ENCODE peak calls at places on chromosome 2, in ten cellular contexts. One of them, this sample, is unnamed.
A peak's percentile ranks its signal among the peaks of the same experiment; 100 is the strongest.

GRCh38 chr2:46737577-46737976 is 178.0 kb downstream of the MCFD2 start:
- DNase-seq in stimulated activated CD4-positive, alpha-beta T cell treated with anti-CD3 and anti-CD28 coated beads, Interleukin-1b, Interleukin-23, amount 100 ng/mL, for 24 hours: no peak
- DNase-seq in naive thymus-derived CD4-positive, alpha-beta T cell: no peak
- DNase-seq in suprapubic skin: no peak
- DNase-seq in iris pigment epithelial cell: peak; percentile 72
- DNase-seq in MCF 10A: peak; percentile 54
- DNase-seq in progenitor cell of endocrine pancreas: no peak
- DNase-seq in KBM-7: no peak
- DNase-seq in foreskin fibroblast: peak; percentile 55
- DNase-seq in fibroblast of the aortic adventitia: peak; percentile 49
- DNase-seq in this sample: no peak

GRCh38 chr2:54603357-54603756 is 120.1 kb upstream of the EML6 start:
- DNase-seq in naive thymus-derived CD4-positive, alpha-beta T cell: no peak
- DNase-seq in progenitor cell of endocrine pancreas: no peak
- DNase-seq in foreskin fibroblast: no peak
- DNase-seq in stimulated activated CD4-positive, alpha-beta T cell treated with anti-CD3 and anti-CD28 coated beads, Interleukin-1b, Interleukin-23, amount 100 ng/mL, for 24 hours: no peak
- DNase-seq in MCF 10A: no peak
- DNase-seq in fibroblast of the aortic adventitia: no peak
- DNase-seq in KBM-7: no peak
- DNase-seq in suprapubic skin: no peak
- DNase-seq in iris pigment epithelial cell: no peak
- DNase-seq in this sample: no peak

GRCh38 chr2:204282525-204282924 is 262.8 kb upstream of the PARD3B start:
- DNase-seq in foreskin fibroblast: no peak
- DNase-seq in suprapubic skin: no peak
- DNase-seq in stimulated activated CD4-positive, alpha-beta T cell treated with anti-CD3 and anti-CD28 coated beads, Interleukin-1b, Interleukin-23, amount 100 ng/mL, for 24 hours: no peak
- DNase-seq in iris pigment epithelial cell: peak; percentile 17
- DNase-seq in progenitor cell of endocrine pancreas: no peak
- DNase-seq in MCF 10A: no peak
- DNase-seq in fibroblast of the aortic adventitia: no peak
- DNase-seq in KBM-7: no peak
- DNase-seq in naive thymus-derived CD4-positive, alpha-beta T cell: no peak
- DNase-seq in this sample: no peak

GRCh38 chr2:84302513-84303412 is 156.3 kb downstream of the SUCLG1 start:
- DNase-seq in stimulated activated CD4-positive, alpha-beta T cell treated with anti-CD3 and anti-CD28 coated beads, Interleukin-1b, Interleukin-23, amount 100 ng/mL, for 24 hours: no peak
- DNase-seq in progenitor cell of endocrine pancreas: peak; percentile 35
- DNase-seq in iris pigment epithelial cell: peak; percentile 51
- DNase-seq in foreskin fibroblast: peak; percentile 58
- DNase-seq in naive thymus-derived CD4-positive, alpha-beta T cell: peak; percentile 14
- DNase-seq in fibroblast of the aortic adventitia: peak; percentile 40
- DNase-seq in MCF 10A: peak; percentile 77
- DNase-seq in KBM-7: peak; percentile 66
- DNase-seq in suprapubic skin: no peak
- DNase-seq in this sample: peak; percentile 23

GRCh38 chr2:118987886-118988285 is 45.9 kb downstream of the MARCO start:
- DNase-seq in iris pigment epithelial cell: no peak
- DNase-seq in MCF 10A: peak; percentile 62
- DNase-seq in foreskin fibroblast: no peak
- DNase-seq in naive thymus-derived CD4-positive, alpha-beta T cell: no peak
- DNase-seq in KBM-7: no peak
- DNase-seq in stimulated activated CD4-positive, alpha-beta T cell treated with anti-CD3 and anti-CD28 coated beads, Interleukin-1b, Interleukin-23, amount 100 ng/mL, for 24 hours: no peak
- DNase-seq in suprapubic skin: peak; percentile 31
- DNase-seq in progenitor cell of endocrine pancreas: no peak
- DNase-seq in fibroblast of the aortic adventitia: no peak
- DNase-seq in this sample: no peak

GRCh38 chr2:233100192-233100998 is 40.3 kb downstream of the INPP5D start:
- DNase-seq in foreskin fibroblast: no peak
- DNase-seq in suprapubic skin: no peak
- DNase-seq in stimulated activated CD4-positive, alpha-beta T cell treated with anti-CD3 and anti-CD28 coated beads, Interleukin-1b, Interleukin-23, amount 100 ng/mL, for 24 hours: peak; percentile 38
- DNase-seq in naive thymus-derived CD4-positive, alpha-beta T cell: peak; percentile 51
- DNase-seq in KBM-7: peak; percentile 64
- DNase-seq in MCF 10A: no peak
- DNase-seq in progenitor cell of endocrine pancreas: no peak
- DNase-seq in iris pigment epithelial cell: no peak
- DNase-seq in fibroblast of the aortic adventitia: no peak
- DNase-seq in this sample: peak; percentile 66

GRCh38 chr2:222196159-222196558 is 102.6 kb downstream of the PAX3 start:
- DNase-seq in naive thymus-derived CD4-positive, alpha-beta T cell: no peak
- DNase-seq in fibroblast of the aortic adventitia: no peak
- DNase-seq in foreskin fibroblast: peak; percentile 32
- DNase-seq in MCF 10A: no peak
- DNase-seq in iris pigment epithelial cell: no peak
- DNase-seq in KBM-7: no peak
- DNase-seq in progenitor cell of endocrine pancreas: no peak
- DNase-seq in stimulated activated CD4-positive, alpha-beta T cell treated with anti-CD3 and anti-CD28 coated beads, Interleukin-1b, Interleukin-23, amount 100 ng/mL, for 24 hours: no peak
- DNase-seq in suprapubic skin: no peak
- DNase-seq in this sample: no peak

GRCh38 chr2:168796583-168797285 is 5.7 kb upstream of the NOSTRIN start:
- DNase-seq in suprapubic skin: no peak
- DNase-seq in naive thymus-derived CD4-positive, alpha-beta T cell: no peak
- DNase-seq in iris pigment epithelial cell: no peak
- DNase-seq in foreskin fibroblast: no peak
- DNase-seq in MCF 10A: no peak
- DNase-seq in KBM-7: peak; percentile 62
- DNase-seq in fibroblast of the aortic adventitia: no peak
- DNase-seq in progenitor cell of endocrine pancreas: no peak
- DNase-seq in stimulated activated CD4-positive, alpha-beta T cell treated with anti-CD3 and anti-CD28 coated beads, Interleukin-1b, Interleukin-23, amount 100 ng/mL, for 24 hours: no peak
- DNase-seq in this sample: no peak

GRCh38 chr2:31138037-31138962 is at the start of gene GALNT14:
- DNase-seq in fibroblast of the aortic adventitia: peak; percentile 23
- DNase-seq in suprapubic skin: peak; percentile 83
- DNase-seq in KBM-7: peak; percentile 85
- DNase-seq in MCF 10A: peak; percentile 59
- DNase-seq in naive thymus-derived CD4-positive, alpha-beta T cell: no peak
- DNase-seq in stimulated activated CD4-positive, alpha-beta T cell treated with anti-CD3 and anti-CD28 coated beads, Interleukin-1b, Interleukin-23, amount 100 ng/mL, for 24 hours: peak; percentile 12
- DNase-seq in progenitor cell of endocrine pancreas: peak; percentile 57
- DNase-seq in iris pigment epithelial cell: peak; percentile 29
- DNase-seq in foreskin fibroblast: peak; percentile 88
- DNase-seq in this sample: no peak

GRCh38 chr2:45497355-45497754 is 113.7 kb downstream of the SRBD1 start:
- DNase-seq in KBM-7: no peak
- DNase-seq in stimulated activated CD4-positive, alpha-beta T cell treated with anti-CD3 and anti-CD28 coated beads, Interleukin-1b, Interleukin-23, amount 100 ng/mL, for 24 hours: peak; percentile 18
- DNase-seq in iris pigment epithelial cell: peak; percentile 45
- DNase-seq in fibroblast of the aortic adventitia: peak; percentile 11
- DNase-seq in progenitor cell of endocrine pancreas: no peak
- DNase-seq in naive thymus-derived CD4-positive, alpha-beta T cell: no peak
- DNase-seq in MCF 10A: no peak
- DNase-seq in foreskin fibroblast: peak; percentile 52
- DNase-seq in suprapubic skin: no peak
- DNase-seq in this sample: no peak

GRCh38 chr2:121721926-121722325 is 14.7 kb downstream of the NIFK start:
- DNase-seq in stimulated activated CD4-positive, alpha-beta T cell treated with anti-CD3 and anti-CD28 coated beads, Interleukin-1b, Interleukin-23, amount 100 ng/mL, for 24 hours: no peak
- DNase-seq in KBM-7: no peak
- DNase-seq in progenitor cell of endocrine pancreas: no peak
- DNase-seq in naive thymus-derived CD4-positive, alpha-beta T cell: no peak
- DNase-seq in MCF 10A: peak; percentile 76
- DNase-seq in foreskin fibroblast: peak; percentile 90
- DNase-seq in suprapubic skin: peak; percentile 56
- DNase-seq in iris pigment epithelial cell: peak; percentile 91
- DNase-seq in fibroblast of the aortic adventitia: peak; percentile 91
- DNase-seq in this sample: no peak

GRCh38 chr2:232963913-232964312 is 49.1 kb downstream of the NGEF start:
- DNase-seq in MCF 10A: no peak
- DNase-seq in iris pigment epithelial cell: no peak
- DNase-seq in suprapubic skin: no peak
- DNase-seq in KBM-7: no peak
- DNase-seq in foreskin fibroblast: no peak
- DNase-seq in progenitor cell of endocrine pancreas: no peak
- DNase-seq in fibroblast of the aortic adventitia: no peak
- DNase-seq in naive thymus-derived CD4-positive, alpha-beta T cell: no peak
- DNase-seq in stimulated activated CD4-positive, alpha-beta T cell treated with anti-CD3 and anti-CD28 coated beads, Interleukin-1b, Interleukin-23, amount 100 ng/mL, for 24 hours: no peak
- DNase-seq in this sample: no peak

GRCh38 chr2:10501980-10502802 is 54.1 kb upstream of the ODC1 start:
- DNase-seq in foreskin fibroblast: no peak
- DNase-seq in naive thymus-derived CD4-positive, alpha-beta T cell: no peak
- DNase-seq in iris pigment epithelial cell: no peak
- DNase-seq in KBM-7: no peak
- DNase-seq in progenitor cell of endocrine pancreas: no peak
- DNase-seq in fibroblast of the aortic adventitia: no peak
- DNase-seq in suprapubic skin: no peak
- DNase-seq in stimulated activated CD4-positive, alpha-beta T cell treated with anti-CD3 and anti-CD28 coated beads, Interleukin-1b, Interleukin-23, amount 100 ng/mL, for 24 hours: no peak
- DNase-seq in MCF 10A: no peak
- DNase-seq in this sample: no peak

GRCh38 chr2:6828299-6828584 is 37.5 kb downstream of the CMPK2 start:
- DNase-seq in progenitor cell of endocrine pancreas: no peak
- DNase-seq in iris pigment epithelial cell: peak; percentile 57
- DNase-seq in foreskin fibroblast: peak; percentile 53
- DNase-seq in naive thymus-derived CD4-positive, alpha-beta T cell: peak; percentile 5
- DNase-seq in suprapubic skin: no peak
- DNase-seq in fibroblast of the aortic adventitia: peak; percentile 68
- DNase-seq in MCF 10A: peak; percentile 49
- DNase-seq in KBM-7: peak; percentile 51
- DNase-seq in stimulated activated CD4-positive, alpha-beta T cell treated with anti-CD3 and anti-CD28 coated beads, Interleukin-1b, Interleukin-23, amount 100 ng/mL, for 24 hours: no peak
- DNase-seq in this sample: no peak

GRCh38 chr2:86016581-86016980 is 89.1 kb downstream of the POLR1A start:
- DNase-seq in suprapubic skin: peak; percentile 52
- DNase-seq in iris pigment epithelial cell: no peak
- DNase-seq in MCF 10A: no peak
- DNase-seq in foreskin fibroblast: no peak
- DNase-seq in fibroblast of the aortic adventitia: no peak
- DNase-seq in KBM-7: no peak
- DNase-seq in stimulated activated CD4-positive, alpha-beta T cell treated with anti-CD3 and anti-CD28 coated beads, Interleukin-1b, Interleukin-23, amount 100 ng/mL, for 24 hours: no peak
- DNase-seq in progenitor cell of endocrine pancreas: no peak
- DNase-seq in naive thymus-derived CD4-positive, alpha-beta T cell: no peak
- DNase-seq in this sample: no peak

GRCh38 chr2:165469417-165469816 is at the start of gene CSRNP3:
- DNase-seq in suprapubic skin: no peak
- DNase-seq in stimulated activated CD4-positive, alpha-beta T cell treated with anti-CD3 and anti-CD28 coated beads, Interleukin-1b, Interleukin-23, amount 100 ng/mL, for 24 hours: no peak
- DNase-seq in foreskin fibroblast: peak; percentile 90
- DNase-seq in progenitor cell of endocrine pancreas: peak; percentile 15
- DNase-seq in fibroblast of the aortic adventitia: peak; percentile 81
- DNase-seq in KBM-7: no peak
- DNase-seq in MCF 10A: peak; percentile 6
- DNase-seq in naive thymus-derived CD4-positive, alpha-beta T cell: no peak
- DNase-seq in iris pigment epithelial cell: peak; percentile 87
- DNase-seq in this sample: no peak

GRCh38 chr2:233944722-233945121 is 27.5 kb downstream of the TRPM8 start:
- DNase-seq in suprapubic skin: no peak
- DNase-seq in KBM-7: no peak
- DNase-seq in foreskin fibroblast: no peak
- DNase-seq in progenitor cell of endocrine pancreas: no peak
- DNase-seq in iris pigment epithelial cell: no peak
- DNase-seq in MCF 10A: no peak
- DNase-seq in stimulated activated CD4-positive, alpha-beta T cell treated with anti-CD3 and anti-CD28 coated beads, Interleukin-1b, Interleukin-23, amount 100 ng/mL, for 24 hours: no peak
- DNase-seq in naive thymus-derived CD4-positive, alpha-beta T cell: no peak
- DNase-seq in fibroblast of the aortic adventitia: no peak
- DNase-seq in this sample: no peak

GRCh38 chr2:230600285-230600684 is 112.4 kb upstream of the CAB39 start:
- DNase-seq in KBM-7: no peak
- DNase-seq in MCF 10A: no peak
- DNase-seq in progenitor cell of endocrine pancreas: no peak
- DNase-seq in foreskin fibroblast: no peak
- DNase-seq in fibroblast of the aortic adventitia: no peak
- DNase-seq in stimulated activated CD4-positive, alpha-beta T cell treated with anti-CD3 and anti-CD28 coated beads, Interleukin-1b, Interleukin-23, amount 100 ng/mL, for 24 hours: no peak
- DNase-seq in naive thymus-derived CD4-positive, alpha-beta T cell: no peak
- DNase-seq in suprapubic skin: no peak
- DNase-seq in iris pigment epithelial cell: no peak
- DNase-seq in this sample: no peak

GRCh38 chr2:4900242-4900641 is 791.9 kb upstream of the SOX11 start:
- DNase-seq in naive thymus-derived CD4-positive, alpha-beta T cell: no peak
- DNase-seq in foreskin fibroblast: no peak
- DNase-seq in stimulated activated CD4-positive, alpha-beta T cell treated with anti-CD3 and anti-CD28 coated beads, Interleukin-1b, Interleukin-23, amount 100 ng/mL, for 24 hours: no peak
- DNase-seq in progenitor cell of endocrine pancreas: no peak
- DNase-seq in KBM-7: no peak
- DNase-seq in iris pigment epithelial cell: no peak
- DNase-seq in MCF 10A: no peak
- DNase-seq in suprapubic skin: no peak
- DNase-seq in fibroblast of the aortic adventitia: no peak
- DNase-seq in this sample: no peak

GRCh38 chr2:232781765-232782164 is 5.4 kb upstream of the KCNJ13 start:
- DNase-seq in suprapubic skin: no peak
- DNase-seq in iris pigment epithelial cell: peak; percentile 88
- DNase-seq in progenitor cell of endocrine pancreas: no peak
- DNase-seq in MCF 10A: peak; percentile 54
- DNase-seq in KBM-7: no peak
- DNase-seq in stimulated activated CD4-positive, alpha-beta T cell treated with anti-CD3 and anti-CD28 coated beads, Interleukin-1b, Interleukin-23, amount 100 ng/mL, for 24 hours: peak; percentile 8
- DNase-seq in fibroblast of the aortic adventitia: peak; percentile 57
- DNase-seq in foreskin fibroblast: peak; percentile 74
- DNase-seq in naive thymus-derived CD4-positive, alpha-beta T cell: no peak
- DNase-seq in this sample: peak; percentile 50

GRCh38 chr2:96409543-96410184 is 74.1 kb downstream of the NCAPH start:
- DNase-seq in KBM-7: no peak
- DNase-seq in progenitor cell of endocrine pancreas: no peak
- DNase-seq in foreskin fibroblast: no peak
- DNase-seq in suprapubic skin: no peak
- DNase-seq in fibroblast of the aortic adventitia: peak; percentile 63
- DNase-seq in iris pigment epithelial cell: no peak
- DNase-seq in naive thymus-derived CD4-positive, alpha-beta T cell: no peak
- DNase-seq in stimulated activated CD4-positive, alpha-beta T cell treated with anti-CD3 and anti-CD28 coated beads, Interleukin-1b, Interleukin-23, amount 100 ng/mL, for 24 hours: no peak
- DNase-seq in MCF 10A: no peak
- DNase-seq in this sample: no peak

GRCh38 chr2:241498115-241499070 is 10.0 kb downstream of the STK25 start:
- DNase-seq in iris pigment epithelial cell: no peak
- DNase-seq in progenitor cell of endocrine pancreas: no peak
- DNase-seq in KBM-7: no peak
- DNase-seq in stimulated activated CD4-positive, alpha-beta T cell treated with anti-CD3 and anti-CD28 coated beads, Interleukin-1b, Interleukin-23, amount 100 ng/mL, for 24 hours: no peak
- DNase-seq in fibroblast of the aortic adventitia: no peak
- DNase-seq in suprapubic skin: no peak
- DNase-seq in foreskin fibroblast: no peak
- DNase-seq in naive thymus-derived CD4-positive, alpha-beta T cell: no peak
- DNase-seq in MCF 10A: no peak
- DNase-seq in this sample: no peak